ENCODE peak calls at places on chromosomes 7 and 10, in seven cellular contexts. G is IMR-90; N is ACHN; Y is AG09319; X is LHCN-M2; C is NCI-H1417; B is activated naive CD8-positive, alpha-beta T cell treated with anti-CD3 and anti-CD28 coated beads, Interleukin-2, amount 10 ng/mL, durations not matched to agents 7 days and 5 days. H is an unnamed sample.

GRCh38 chr7:99021941-99022560 is 121.9 kb downstream of the SMURF1 start:
- DNase-seq in N (no peak), C (no peak), Y (no peak), X (peak), G (no peak), B (no peak), H (no peak)

GRCh38 chr7:104317944-104318629 is 10.3 kb upstream of the LHFPL3 start:
- DNase-seq in N (no peak), X (no peak), B (no peak), Y (no peak), C (no peak), G (no peak), H (no peak)

GRCh38 chr7:109376576-109376975 is 806.9 kb downstream of the DNAJB9 start:
- DNase-seq in B (no peak), X (no peak), C (no peak), N (no peak), G (no peak), Y (no peak), H (no peak)

GRCh38 chr10:97319671-97320479 is 804 bp downstream of the FRAT1 start:
- DNase-seq in X (peak), G (no peak), N (no peak), Y (no peak), C (peak), B (peak), H (peak)

GRCh38 chr10:118564652-118565051 is 30.8 kb downstream of the PRLHR start:
- DNase-seq in X (no peak), N (no peak), Y (no peak), C (peak), G (no peak), B (no peak), H (no peak)

GRCh38 chr10:77075916-77076315 is 561.7 kb downstream of the KCNMA1 start:
- DNase-seq in N (no peak), B (no peak), Y (no peak), G (no peak), X (no peak), C (no peak), H (no peak)

GRCh38 chr7:143514995-143515735 is 37.5 kb downstream of the TAS2R41 start:
- DNase-seq in N (no peak), X (no peak), C (no peak), G (no peak), Y (no peak), B (no peak), H (no peak)

GRCh38 chr7:32415936-32416335 is 74.2 kb downstream of the LSM5 start:
- DNase-seq in X (no peak), Y (no peak), C (no peak), B (no peak), N (no peak), G (no peak), H (no peak)

GRCh38 chr7:55570939-55571338 is 1.4 kb downstream of the VOPP1 start:
- DNase-seq in Y (no peak), C (no peak), G (peak), B (no peak), X (peak), N (peak), H (no peak)

GRCh38 chr7:95908499-95908898 is 136.1 kb downstream of the DYNC1I1 start:
- DNase-seq in G (no peak), C (no peak), B (no peak), X (no peak), N (no peak), Y (no peak), H (no peak)

GRCh38 chr10:133457100-133457841 is 3.5 kb downstream of the SCART1 start:
- DNase-seq in C (no peak), G (no peak), X (no peak), Y (no peak), B (peak), N (no peak), H (no peak)

GRCh38 chr10:101817542-101818118 is 614 bp downstream of the OGA start:
- DNase-seq in B (no peak), X (peak), C (peak), N (peak), Y (peak), G (peak), H (peak)

GRCh38 chr10:31261502-31262311 is 57.3 kb upstream of the ZEB1 start:
- DNase-seq in Y (peak), N (no peak), C (no peak), X (peak), B (no peak), G (peak), H (no peak)

GRCh38 chr7:41809487-41810257 is 106.8 kb upstream of the INHBA start:
- DNase-seq in X (peak), Y (peak), N (no peak), B (no peak), C (no peak), G (peak), H (peak)

GRCh38 chr7:123749537-123749857 is 694 bp upstream of the WASL start:
- DNase-seq in C (no peak), N (peak), G (peak), X (no peak), B (no peak), Y (no peak), H (no peak)

GRCh38 chr7:1729773-1730172 is 59.7 kb downstream of the ELFN1 start:
- DNase-seq in C (no peak), Y (no peak), B (no peak), G (no peak), X (no peak), N (no peak), H (no peak)

GRCh38 chr10:79404231-79404609 is 41.2 kb downstream of the ZCCHC24 start:
- DNase-seq in Y (peak), X (peak), C (no peak), B (no peak), N (no peak), G (peak), H (no peak)

GRCh38 chr10:29951441-29951931 is 107.9 kb downstream of the JCAD start:
- DNase-seq in Y (no peak), C (no peak), B (no peak), G (peak), X (no peak), N (no peak), H (no peak)

GRCh38 chr7:128003787-128004186 is 27.4 kb downstream of the LRRC4 start:
- DNase-seq in B (no peak), X (no peak), C (no peak), Y (no peak), N (no peak), G (no peak), H (no peak)

GRCh38 chr10:91603931-91604331 is 28.9 kb downstream of the PPP1R3C start:
- DNase-seq in C (no peak), N (peak), X (peak), Y (no peak), B (no peak), G (no peak), H (no peak)

GRCh38 chr10:90306187-90306586 is 551.7 kb downstream of the HTR7 start:
- DNase-seq in B (no peak), G (peak), Y (no peak), N (no peak), C (no peak), X (peak), H (no peak)

GRCh38 chr7:102424787-102425218 is 8.6 kb upstream of the ORAI2 start:
- DNase-seq in X (no peak), C (no peak), B (no peak), Y (no peak), N (no peak), G (no peak), H (peak)

GRCh38 chr10:112375721-112376577 is 2.0 kb downstream of the ACSL5 start:
- DNase-seq in Y (no peak), B (peak), G (peak), N (peak), X (peak), C (no peak), H (peak)

GRCh38 chr7:16559497-16560223 is 33.0 kb downstream of the LRRC72 start:
- DNase-seq in Y (no peak), X (no peak), B (no peak), C (no peak), N (no peak), G (no peak), H (no peak)

GRCh38 chr7:23107781-23108180 is 2.2 kb downstream of the KLHL7 start:
- DNase-seq in B (no peak), G (no peak), N (no peak), X (peak), C (no peak), Y (no peak), H (no peak)

GRCh38 chr7:8515786-8516185 is 82.4 kb downstream of the NXPH1 start:
- DNase-seq in B (no peak), G (no peak), N (no peak), X (peak), Y (no peak), C (no peak), H (no peak)

GRCh38 chr7:130723784-130724183 is 10.2 kb downstream of the KLF14 start:
- DNase-seq in B (no peak), Y (no peak), G (no peak), X (peak), C (no peak), N (no peak), H (no peak)

GRCh38 chr10:103622286-103622685 is 128.8 kb downstream of the NEURL1 start:
- DNase-seq in G (no peak), C (no peak), X (no peak), N (no peak), B (no peak), Y (no peak), H (no peak)

GRCh38 chr10:14329609-14330246 is 996 bp downstream of the FRMD4A start:
- DNase-seq in G (peak), Y (no peak), N (no peak), X (no peak), C (no peak), B (no peak), H (no peak)

GRCh38 chr7:36312064-36312914 is 77.4 kb upstream of the ANLN start:
- DNase-seq in Y (no peak), C (no peak), N (peak), G (no peak), X (no peak), B (no peak), H (no peak)

GRCh38 chr7:77439572-77439971 is 23.4 kb upstream of the GSAP start:
- DNase-seq in C (peak), B (no peak), X (peak), Y (no peak), N (peak), G (no peak), H (no peak)

GRCh38 chr7:25259487-25260243 is 31.4 kb upstream of the NPVF start:
- DNase-seq in N (peak), G (peak), X (peak), B (peak), C (peak), Y (peak), H (peak)

GRCh38 chr7:51010534-51010933 is 227.8 kb upstream of the GRB10 start:
- DNase-seq in Y (no peak), G (no peak), X (no peak), N (no peak), B (no peak), C (no peak), H (no peak)

GRCh38 chr7:71206183-71206582 is 74.2 kb downstream of the GALNT17 start:
- DNase-seq in B (no peak), N (no peak), C (no peak), G (no peak), Y (no peak), X (no peak), H (no peak)

GRCh38 chr10:88946200-88946599 is 6.4 kb downstream of the ACTA2 start:
- DNase-seq in X (no peak), C (no peak), Y (no peak), N (no peak), B (no peak), G (no peak), H (no peak)

GRCh38 chr7:101598422-101598957 is 30.6 kb downstream of the MYL10 start:
- DNase-seq in G (no peak), Y (no peak), C (no peak), N (no peak), B (no peak), X (no peak), H (no peak)

GRCh38 chr10:3312403-3312802 is 139.8 kb upstream of the PITRM1 start:
- DNase-seq in N (no peak), G (no peak), C (no peak), B (no peak), X (no peak), Y (no peak), H (no peak)

H was measured in GM06990.